ENCODE peak calls at places on chromosome 13, in five cellular contexts. U is cardiac muscle cell, T is heart right ventricle, N is lower lobe of right lung, Z is transverse colon. C is an unnamed sample.

GRCh38 chr13:111394211-111394922 is 73.9 kb downstream of the TEX29 start:
- DNase-seq in U (no peak), T (no peak), N (no peak), Z (no peak), C (peak; percentile 3)

GRCh38 chr13:23319915-23320224 is 113.6 kb downstream of the SACS start:
- DNase-seq in U (no peak), T (no peak), N (no peak), Z (no peak), C (no peak)

GRCh38 chr13:51148223-51148951 is 37.3 kb upstream of the C13orf42 start:
- DNase-seq in U (no peak), T (no peak), N (no peak), Z (no peak), C (no peak)

GRCh38 chr13:51778407-51778806 is 25.6 kb downstream of the DHRS12 start:
- DNase-seq in U (no peak), T (no peak), N (no peak), Z (no peak), C (peak; percentile 49)

GRCh38 chr13:44523176-44524017 is 52.7 kb downstream of the TSC22D1 start:
- DNase-seq in U (peak; percentile 13), T (no peak), N (no peak), Z (no peak), C (no peak)

GRCh38 chr13:25455146-25455545 is 83.4 kb downstream of the ATP8A2 start:
- DNase-seq in U (no peak), T (no peak), N (no peak), Z (no peak), C (peak; percentile 40)

GRCh38 chr13:30746816-30747215 is 11.5 kb downstream of the ALOX5AP start:
- DNase-seq in U (no peak), T (no peak), N (no peak), Z (no peak), C (no peak)

GRCh38 chr13:26460652-26461051 is 96.8 kb upstream of the WASF3 start:
- DNase-seq in U (no peak), T (peak; percentile 79), N (no peak), Z (no peak), C (peak; percentile 72)

GRCh38 chr13:75512253-75512652 is 25.4 kb downstream of the COMMD6 start:
- DNase-seq in U (no peak), T (no peak), N (no peak), Z (no peak), C (no peak)

GRCh38 chr13:58884353-58884752 is 1252.8 kb downstream of the PCDH17 start:
- DNase-seq in U (peak; percentile 4), T (no peak), N (no peak), Z (no peak), C (no peak)

GRCh38 chr13:76879211-76879875 is 6.9 kb downstream of the KCTD12 start:
- DNase-seq in U (no peak), T (peak; percentile 60), N (peak; percentile 81), Z (peak; percentile 46), C (peak; percentile 68)

GRCh38 chr13:38687246-38688229 is 661 bp downstream of the FREM2 start:
- DNase-seq in U (peak; percentile 62), T (no peak), N (peak; percentile 54), Z (no peak), C (no peak)

GRCh38 chr13:53784331-53784730 is 755.7 kb downstream of the OLFM4 start:
- DNase-seq in U (no peak), T (no peak), N (no peak), Z (no peak), C (no peak)

GRCh38 chr13:35524192-35524591 is 47.7 kb upstream of the MAB21L1 start:
- DNase-seq in U (no peak), T (no peak), N (no peak), Z (no peak), C (no peak)

GRCh38 chr13:21849323-21849722 is 178.4 kb downstream of the FGF9 start:
- DNase-seq in U (peak; percentile 55), T (no peak), N (no peak), Z (no peak), C (peak; percentile 43)

GRCh38 chr13:60028021-60028420 is 135.7 kb downstream of the DIAPH3 start:
- DNase-seq in U (no peak), T (no peak), N (no peak), Z (no peak), C (no peak)

GRCh38 chr13:50845211-50845610 is 1.7 kb upstream of the DLEU7 start:
- DNase-seq in U (no peak), T (no peak), N (no peak), Z (no peak), C (no peak)

GRCh38 chr13:29767006-29767405 is 83.4 kb downstream of the UBL3 start:
- DNase-seq in U (no peak), T (no peak), N (no peak), Z (no peak), C (no peak)

GRCh38 chr13:46759861-46760260 is 37.1 kb downstream of the ESD start:
- DNase-seq in U (no peak), T (no peak), N (no peak), Z (peak; percentile 20), C (no peak)

GRCh38 chr13:25214371-25215252 is 42.5 kb upstream of the AMER2 start:
- DNase-seq in U (no peak), T (peak; percentile 16), N (no peak), Z (no peak), C (peak; percentile 38)

GRCh38 chr13:35720690-35721554 is 244.4 kb upstream of the MAB21L1 start:
- DNase-seq in U (peak; percentile 80), T (peak; percentile 56), N (peak; percentile 52), Z (peak; percentile 42), C (peak; percentile 56)

GRCh38 chr13:95100525-95101121 is 200.6 kb downstream of the ABCC4 start:
- DNase-seq in U (no peak), T (no peak), N (no peak), Z (no peak), C (no peak)

GRCh38 chr13:85132986-85133385 is 666.2 kb downstream of the SLITRK6 start:
- DNase-seq in U (no peak), T (no peak), N (no peak), Z (no peak), C (no peak)

GRCh38 chr13:24662195-24663088 is 17.8 kb upstream of the ATP12A start:
- DNase-seq in U (no peak), T (no peak), N (no peak), Z (peak; percentile 63), C (no peak)

GRCh38 chr13:110575322-110576069 is 14.0 kb upstream of the RAB20 start:
- DNase-seq in U (peak; percentile 11), T (peak; percentile 23), N (peak; percentile 51), Z (no peak), C (peak; percentile 91)

GRCh38 chr13:110449225-110450015 is 112.1 kb downstream of the RAB20 start:
- DNase-seq in U (no peak), T (no peak), N (no peak), Z (no peak), C (no peak)

GRCh38 chr13:101869553-101869952 is 417.1 kb downstream of the ITGBL1 start:
- DNase-seq in U (no peak), T (no peak), N (no peak), Z (no peak), C (no peak)

GRCh38 chr13:30843548-30843947 is 62.5 kb upstream of the MEDAG start:
- DNase-seq in U (no peak), T (no peak), N (no peak), Z (no peak), C (no peak)

GRCh38 chr13:81493144-81493543 is 1152.2 kb upstream of the SPRY2 start:
- DNase-seq in U (no peak), T (no peak), N (no peak), Z (no peak), C (no peak)

GRCh38 chr13:24683833-24684599 is 3.8 kb downstream of the ATP12A start:
- DNase-seq in U (peak; percentile 80), T (peak; percentile 61), N (peak; percentile 65), Z (peak; percentile 72), C (peak; percentile 63)

GRCh38 chr13:111219306-111219705 is 101.1 kb upstream of the TEX29 start:
- DNase-seq in U (no peak), T (no peak), N (no peak), Z (no peak), C (no peak)

GRCh38 chr13:73230714-73231113 is 171.9 kb downstream of the KLF5 start:
- DNase-seq in U (no peak), T (no peak), N (no peak), Z (no peak), C (no peak)

DNA sequence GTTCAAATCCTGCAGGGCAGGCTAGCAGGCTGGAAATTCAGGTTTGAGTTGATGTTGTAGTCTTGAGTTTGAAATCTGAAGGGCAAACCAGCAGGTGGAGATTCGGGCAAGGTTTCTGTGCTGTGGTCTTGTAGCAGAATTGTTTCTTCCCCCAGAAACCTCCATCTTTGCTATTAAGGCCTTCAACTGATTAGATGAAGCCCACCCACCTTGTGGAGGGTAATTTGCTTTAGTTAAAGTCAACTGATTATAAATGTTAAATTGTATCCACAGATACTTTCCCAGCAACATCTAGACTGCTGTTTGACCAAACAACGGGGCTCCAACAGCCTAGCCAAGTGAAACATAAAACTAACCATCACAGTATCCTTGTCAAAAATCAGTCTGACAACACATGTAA is 9.4 kb downstream of the IPO5 start:
- DNase-seq in U (no peak), T (no peak), N (no peak), Z (no peak), C (no peak)
- H3K4me1 ChIP-seq in U (no peaks in the 10 kb centered on the region), T (no peaks in the 10 kb centered on the region), N (no peaks in the 10 kb centered on the region), Z (no peaks in the 10 kb centered on the region), C (no peaks in the 10 kb centered on the region)

DNA sequence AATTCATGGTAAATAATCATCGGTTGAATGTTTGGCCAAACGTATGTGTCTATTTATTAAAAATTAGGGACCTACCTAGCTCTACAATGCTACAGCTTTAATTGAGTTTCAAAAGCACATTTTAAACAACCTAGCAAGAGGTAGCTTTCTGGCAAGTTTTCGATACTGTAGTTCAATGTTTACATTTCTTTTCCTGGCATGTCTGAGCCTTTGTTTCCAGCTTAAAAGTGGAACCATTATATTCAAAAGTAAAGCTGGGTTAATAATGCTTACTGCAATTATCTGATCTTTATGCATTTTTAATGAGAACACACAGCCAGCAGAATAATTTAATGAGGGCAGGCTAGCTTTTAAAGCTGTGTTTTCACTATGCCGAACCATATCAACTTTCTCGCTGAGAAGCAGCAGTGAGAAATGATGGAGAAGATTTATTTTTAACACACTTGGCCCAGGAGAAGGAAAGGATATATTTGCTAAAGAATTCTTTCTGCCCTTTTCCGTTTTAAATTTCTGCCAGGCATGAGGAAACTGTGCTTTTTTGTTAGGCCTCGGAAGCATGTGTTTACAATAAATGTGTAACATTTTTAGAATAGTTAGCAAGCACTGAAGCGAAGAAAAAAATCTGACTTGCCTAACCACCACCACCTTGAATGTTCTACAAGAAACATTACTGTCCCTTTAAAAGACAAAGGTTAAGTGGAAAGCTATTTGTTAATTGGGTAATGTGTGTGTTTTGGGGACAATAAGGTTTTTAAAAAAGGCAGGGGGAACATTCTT is 989 bp downstream of the MBNL2 start:
- DNase-seq in U (no peak), T (no peak), N (no peak), Z (no peak), C (no peak)
- H3K27ac ChIP-seq in U (peak overlapping the region; percentile 97), T (peak overlapping the region; percentile 85), N (peak overlapping the region; percentile 91), Z (peak overlapping the region; percentile 90), C (peak overlapping the region; percentile 66)

GRCh38 chr13:113211774-113212173 is 2.4 kb downstream of the CUL4A start:
- DNase-seq in U (no peak), T (peak; percentile 25), N (no peak), Z (no peak), C (no peak)
- TF ChIP-seq CTCF in U (no peak), T (no peak), N (no peak), Z (no peak), C (no peak)

DNA sequence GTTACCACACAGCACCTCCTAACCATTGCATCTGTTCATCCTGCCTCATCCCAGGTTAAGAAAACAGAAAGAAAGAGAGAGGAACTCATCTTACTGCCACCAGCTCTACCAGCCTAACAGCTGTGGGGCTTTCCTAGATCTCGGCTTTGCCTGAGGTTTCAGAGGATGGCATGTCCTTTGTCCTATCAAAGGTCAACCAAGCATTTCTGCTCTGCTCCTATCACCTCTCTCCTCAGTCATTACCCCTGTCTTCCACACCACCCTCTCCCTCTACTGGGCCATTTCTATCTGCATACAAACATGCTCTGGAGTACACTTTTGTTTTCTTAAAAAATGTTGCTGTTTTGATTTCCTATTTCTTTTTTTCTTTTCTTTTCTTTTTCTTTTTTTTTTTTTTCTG is 393.3 kb downstream of the IRS2 start:
- DNase-seq in U (no peak), T (no peak), N (no peak), Z (no peak), C (no peak)
- H3K4me1 ChIP-seq in U (peaks cover 7% of the 10 kb centered on the region), T (no peaks in the 10 kb centered on the region), N (no peaks in the 10 kb centered on the region), Z (no peaks in the 10 kb centered on the region), C (no peaks in the 10 kb centered on the region)